ENCODE peak calls at places on chromosome 2, in seven cellular contexts. L is IMR-90, P is suprapubic skin, Q is H1, U is uterus, F is HCT116, M is prostate gland. R is an unnamed sample.

GRCh38 chr2:105962221-105962620 is 217.5 kb downstream of the NCK2 start:
- DNase-seq in L (no peak), P (no peak), Q (no peak), U (no peak), F (no peak), M (no peak), R (no peak)

GRCh38 chr2:10794891-10795290 is 17.7 kb downstream of the PDIA6 start:
- DNase-seq in L (no peak), P (no peak), Q (no peak), U (no peak), F (no peak), M (no peak), R (no peak)

GRCh38 chr2:119888673-119889072 is 124.2 kb upstream of the EPB41L5 start:
- DNase-seq in L (peak), P (no peak), Q (no peak), U (no peak), F (no peak), M (no peak), R (no peak)

GRCh38 chr2:240426797-240427721 is 8.4 kb upstream of the GPC1 start:
- DNase-seq in L (peak), P (peak), Q (no peak), U (no peak), F (no peak), M (no peak), R (no peak)

GRCh38 chr2:218662377-218662776 is 2.9 kb downstream of the BCS1L start:
- DNase-seq in L (no peak), P (no peak), Q (no peak), U (no peak), F (no peak), M (no peak), R (no peak)

GRCh38 chr2:138182913-138183312 is 218.6 kb downstream of the HNMT start:
- DNase-seq in L (no peak), P (no peak), Q (no peak), U (no peak), F (no peak), M (no peak), R (no peak)

GRCh38 chr2:241040081-241040803 is 41.8 kb downstream of the SNED1 start:
- DNase-seq in L (no peak), P (no peak), Q (no peak), U (no peak), F (no peak), M (no peak), R (peak)

GRCh38 chr2:225008935-225009334 is 33.3 kb downstream of the DOCK10 start:
- DNase-seq in L (no peak), P (no peak), Q (peak), U (no peak), F (peak), M (no peak), R (no peak)

GRCh38 chr2:3651686-3652516 is 6.1 kb upstream of the ALLC start:
- DNase-seq in L (no peak), P (no peak), Q (peak), U (no peak), F (no peak), M (peak), R (no peak)

GRCh38 chr2:2636813-2637212 is 305.7 kb upstream of the MYT1L start:
- DNase-seq in L (no peak), P (no peak), Q (peak), U (no peak), F (no peak), M (no peak), R (no peak)

GRCh38 chr2:179861027-179861776 is at the start of gene ZNF385B:
- DNase-seq in L (peak), P (no peak), Q (peak), U (no peak), F (no peak), M (no peak), R (no peak)

GRCh38 chr2:48508461-48509124 is 21.4 kb upstream of the STON1 start:
- DNase-seq in L (peak), P (no peak), Q (no peak), U (peak), F (no peak), M (peak), R (peak)
- TF ChIP-seq POLR2A in L (no peak), P (no peak), Q (no peak), U (no peak), F (no peak), M (no peak), R (no peak)

DNA sequence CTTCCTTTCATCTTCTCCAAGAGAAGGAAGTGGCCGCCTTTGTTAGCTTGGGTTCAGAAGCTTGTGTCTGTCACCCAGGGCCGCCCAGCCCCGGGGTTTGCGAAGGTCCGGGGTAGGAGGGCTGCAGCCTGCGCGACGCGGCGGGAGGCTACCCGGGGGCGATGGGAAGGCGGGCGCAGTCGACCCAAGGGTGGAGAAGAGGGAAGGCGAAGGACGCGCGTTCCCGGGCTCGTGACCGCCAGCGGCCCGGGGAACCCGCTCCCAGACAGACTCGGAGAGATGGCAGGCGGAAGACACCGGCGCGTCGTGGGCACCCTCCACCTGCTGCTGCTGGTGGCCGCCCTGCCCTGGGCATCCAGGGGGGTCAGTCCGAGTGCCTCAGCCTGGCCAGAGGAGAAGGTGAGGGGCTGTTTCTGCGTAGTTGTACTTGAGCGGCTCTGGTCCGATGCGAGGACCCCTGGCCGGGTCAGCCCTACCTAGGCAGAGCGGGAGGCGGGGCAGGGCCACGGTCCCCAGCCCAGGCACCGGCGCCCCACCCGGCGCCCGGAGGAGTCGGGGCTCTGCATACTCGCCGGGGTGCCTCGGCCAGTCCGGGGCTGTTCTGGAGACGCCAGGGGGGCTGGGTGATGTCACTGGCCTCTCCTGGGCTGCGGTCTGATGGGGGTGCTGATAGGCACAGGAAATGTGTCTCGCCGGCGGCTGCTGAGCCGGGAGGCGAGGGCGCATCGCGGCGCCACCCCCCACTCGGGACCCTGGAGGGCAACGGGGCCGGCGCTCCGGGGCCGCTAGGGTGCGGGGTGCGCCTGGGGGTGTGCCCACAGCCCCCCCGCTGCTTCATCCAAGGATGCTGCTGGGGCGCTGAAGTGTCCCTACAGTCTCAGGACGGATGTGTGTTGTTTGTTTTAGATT is at the start of gene QPCT:
- DNase-seq in L (peak), P (peak), Q (no peak), U (peak), F (no peak), M (peak), R (peak)
- TF ChIP-seq POLR2A in L (no peak), P (peak), Q (no peak), U (no peak), F (no peak), M (no peak), R (peak)

GRCh38 chr2:175168564-175168945 is 552 bp upstream of the ATF2 start:
- DNase-seq in L (no peak), P (no peak), Q (no peak), U (no peak), F (no peak), M (no peak), R (no peak)

GRCh38 chr2:175167076-175167791 is 769 bp downstream of the ATF2 start:
- DNase-seq in L (no peak), P (no peak), Q (peak), U (peak), F (no peak), M (no peak), R (peak)

GRCh38 chr2:175169191-175169590 is 1.2 kb upstream of the ATF2 start:
- DNase-seq in L (no peak), P (no peak), Q (no peak), U (no peak), F (no peak), M (no peak), R (no peak)

GRCh38 chr2:175167792-175168563 is at the start of gene ATF2:
- DNase-seq in L (peak), P (peak), Q (peak), U (peak), F (peak), M (peak), R (peak)

DNA sequence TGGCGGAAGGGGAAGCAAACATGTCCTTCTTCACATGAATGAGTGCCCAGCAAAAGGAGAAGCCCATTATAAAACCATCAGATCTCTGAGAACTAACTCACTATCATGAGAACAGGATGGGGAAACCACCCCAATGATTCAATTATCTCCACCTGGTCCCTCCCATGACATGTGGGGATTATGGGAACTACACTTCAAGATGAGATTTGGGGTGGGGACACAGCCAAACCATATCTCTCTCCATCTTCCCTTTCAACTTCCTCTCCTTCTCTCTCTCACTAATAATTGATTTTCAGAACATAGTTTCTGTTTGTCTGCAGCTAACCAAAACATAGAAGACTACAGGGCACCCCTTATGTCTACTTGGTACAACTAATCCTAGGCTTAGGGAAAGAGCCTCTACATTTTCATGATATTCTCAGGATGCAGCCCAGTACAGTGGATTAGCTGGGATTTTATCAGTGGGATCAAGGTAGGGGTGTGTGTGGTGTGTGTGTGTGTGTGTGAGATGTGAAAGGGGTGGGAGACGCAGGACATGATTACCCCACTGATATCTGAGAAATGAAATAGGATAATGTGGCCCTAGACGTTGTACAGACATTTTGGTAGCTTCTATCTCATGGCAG is 2.8 kb upstream of the ATF2 start:
- DNase-seq in L (no peak), P (no peak), Q (no peak), U (no peak), F (no peak), M (no peak), R (no peak)
- TF ChIP-seq POLR2A in L (no peak), P (no peak), Q (no peak), U (no peak), F (no peak), M (no peak), R (no peak)

GRCh38 chr2:230982126-230982525 is 13.8 kb upstream of the SPATA3 start:
- DNase-seq in L (no peak), P (no peak), Q (no peak), U (no peak), F (no peak), M (no peak), R (no peak)
- TF ChIP-seq POLR2A in L (no peak), P (no peak), Q (no peak), U (no peak), F (no peak), M (no peak), R (no peak)

DNA sequence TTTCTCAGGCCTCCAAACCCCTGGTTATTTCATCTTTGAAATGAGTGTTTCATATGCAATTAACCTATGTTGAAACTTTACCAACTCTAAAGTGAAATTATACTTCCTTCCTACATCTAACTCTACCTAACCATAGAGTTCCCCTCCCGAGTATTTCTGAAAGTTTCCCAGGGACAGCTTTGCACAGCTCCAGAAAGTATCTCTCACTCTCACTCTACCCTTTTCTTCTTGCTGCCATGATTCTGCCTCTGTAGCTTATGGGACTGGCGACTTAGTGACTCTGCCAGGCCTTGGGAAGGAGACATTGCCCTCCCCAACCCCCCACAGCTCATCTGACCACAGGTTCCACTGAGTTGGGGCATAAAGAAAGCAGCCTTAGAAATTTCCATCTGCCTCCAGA is 107.9 kb downstream of the B3GNT2 start:
- DNase-seq in L (no peak), P (no peak), Q (no peak), U (no peak), F (no peak), M (no peak), R (no peak)
- TF ChIP-seq POLR2A in L (no peak), P (no peak), Q (no peak), U (no peak), F (no peak), M (no peak), R (no peak)

GRCh38 chr2:9102861-9103662 is 99.6 kb upstream of the MBOAT2 start:
- DNase-seq in L (no peak), P (peak), Q (peak), U (no peak), F (no peak), M (no peak), R (no peak)
- TF ChIP-seq POLR2A in L (no peak), P (no peak), Q (no peak), U (no peak), F (no peak), M (no peak), R (no peak)

DNA sequence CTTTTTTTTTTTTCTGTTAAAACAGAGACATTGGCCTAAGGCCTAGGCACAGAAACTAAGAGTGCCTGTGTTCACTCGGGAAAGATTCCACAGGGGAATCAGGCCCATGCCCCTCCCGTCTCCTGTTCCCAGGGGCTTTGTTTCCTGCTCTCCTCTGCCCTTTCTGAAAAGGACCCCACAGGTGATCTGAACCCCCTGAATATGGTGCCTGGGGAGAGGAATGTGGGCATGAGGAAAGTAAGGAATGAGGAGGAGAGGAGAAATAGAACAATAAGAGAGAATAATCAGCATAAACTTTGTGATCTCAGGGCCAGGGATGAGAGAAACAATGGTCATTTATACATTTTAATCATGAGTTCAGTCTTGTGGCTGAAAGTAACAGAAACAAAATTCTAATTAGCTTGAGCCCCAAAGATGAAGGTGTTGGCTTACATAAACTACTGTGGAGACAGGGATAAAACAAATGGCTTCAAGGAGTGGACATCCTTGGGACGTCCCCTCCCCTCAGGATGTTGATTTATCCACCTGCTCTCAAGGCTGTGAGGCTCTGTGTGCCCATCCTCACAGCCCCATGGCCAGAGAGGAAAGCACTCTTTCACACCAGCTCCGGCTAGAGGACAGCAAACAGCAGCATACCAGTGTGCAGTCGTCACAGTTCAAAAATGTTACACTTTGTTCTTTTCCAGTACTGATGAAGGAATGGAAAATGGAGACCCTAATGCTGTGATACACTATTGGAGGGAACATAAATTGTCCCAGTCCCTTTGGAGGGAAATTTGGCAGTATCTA is 46.4 kb upstream of the MRPL33 start:
- DNase-seq in L (peak), P (no peak), Q (no peak), U (peak), F (no peak), M (no peak), R (no peak)
- TF ChIP-seq POLR2A in L (no peak), P (no peak), Q (no peak), U (no peak), F (no peak), M (no peak), R (no peak)